ENCODE peak calls at places on chromosomes 3 and 15, in nine cellular contexts. W, X, F, M, S, N, G, B and R are unnamed samples.

GRCh38 chr3:39105687-39106063 is 1.8 kb downstream of the GORASP1 start:
- DNase-seq in M (no peak), G (no peak), X (no peak), S (no peak), B (no peak), N (no peak), W (no peak), F (no peak), R (no peak)

GRCh38 chr3:192514081-192514753 is 213.1 kb downstream of the FGF12 start:
- DNase-seq in F (no peak), M (no peak), B (no peak), N (peak), X (no peak), S (no peak), W (peak), G (no peak), R (no peak)

GRCh38 chr15:39403674-39404117 is 177.2 kb upstream of the THBS1 start:
- DNase-seq in W (peak), M (no peak), B (no peak), S (no peak), F (no peak), G (peak), X (no peak), N (peak), R (peak)

GRCh38 chr3:70308760-70309159 is 3.7 kb downstream of the MDFIC2 start:
- DNase-seq in X (no peak), M (no peak), N (no peak), S (no peak), G (no peak), F (no peak), W (no peak), B (no peak), R (no peak)

GRCh38 chr15:69398541-69398940 is 15.6 kb upstream of the KIF23 start:
- DNase-seq in X (no peak), S (peak), W (no peak), F (no peak), G (peak), N (no peak), B (no peak), M (no peak), R (no peak)

GRCh38 chr3:17894434-17895060 is 152.1 kb upstream of the TBC1D5 start:
- DNase-seq in B (no peak), F (no peak), G (peak), N (no peak), X (peak), W (peak), M (peak), S (peak), R (no peak)

GRCh38 chr15:33013827-33014445 is 180.6 kb downstream of the FMN1 start:
- DNase-seq in W (no peak), M (no peak), N (no peak), F (no peak), S (no peak), B (no peak), X (no peak), G (peak), R (no peak)

GRCh38 chr3:53411371-53411770 is 64.0 kb upstream of the DCP1A start:
- DNase-seq in W (no peak), S (no peak), G (no peak), F (no peak), X (no peak), M (no peak), N (no peak), B (no peak), R (no peak)

GRCh38 chr3:133410191-133410892 is 10.5 kb downstream of the BFSP2 start:
- DNase-seq in F (no peak), X (no peak), B (no peak), G (no peak), M (no peak), W (no peak), N (no peak), S (no peak), R (no peak)

GRCh38 chr3:167078070-167078622 is 302.0 kb downstream of the ZBBX start:
- DNase-seq in W (no peak), F (no peak), X (no peak), S (no peak), G (no peak), M (no peak), B (no peak), N (peak), R (no peak)

GRCh38 chr3:84836961-84837360 is 121.8 kb upstream of the CADM2 start:
- DNase-seq in G (no peak), B (no peak), X (no peak), M (no peak), F (no peak), N (peak), S (peak), W (peak), R (no peak)

GRCh38 chr3:44326035-44326434 is 12.5 kb upstream of the TCAIM start:
- DNase-seq in S (peak), G (peak), W (no peak), F (no peak), M (no peak), N (no peak), B (no peak), X (no peak), R (no peak)

GRCh38 chr3:41163399-41163798 is 35.9 kb upstream of the CTNNB1 start:
- DNase-seq in W (no peak), X (no peak), S (no peak), M (no peak), B (no peak), N (no peak), G (no peak), F (no peak), R (no peak)

GRCh38 chr3:17339233-17339632 is 403.2 kb downstream of the TBC1D5 start:
- DNase-seq in W (no peak), B (no peak), N (no peak), S (no peak), F (no peak), X (no peak), M (no peak), G (no peak), R (no peak)

GRCh38 chr3:197154-197855 is 742 bp downstream of the CHL1 start:
- DNase-seq in X (no peak), S (no peak), F (no peak), N (no peak), M (no peak), B (peak), W (peak), G (no peak), R (no peak)

GRCh38 chr15:91158415-91159394 is 58.6 kb downstream of the SV2B start:
- DNase-seq in G (no peak), S (no peak), X (no peak), M (no peak), B (no peak), F (no peak), W (no peak), N (peak), R (no peak)

GRCh38 chr3:54817628-54818027 is 110.2 kb downstream of the LRTM1 start:
- DNase-seq in G (no peak), S (no peak), N (no peak), B (no peak), W (no peak), F (peak), M (no peak), X (no peak), R (no peak)

GRCh38 chr3:196207833-196208607 is 3.2 kb downstream of the ZDHHC19 start:
- DNase-seq in G (no peak), B (peak), M (no peak), X (peak), W (no peak), N (no peak), S (peak), F (no peak), R (no peak)

GRCh38 chr3:82093641-82094040 is 332.2 kb upstream of the GBE1 start:
- DNase-seq in W (no peak), M (no peak), N (no peak), G (no peak), X (no peak), B (no peak), S (no peak), F (no peak), R (no peak)

GRCh38 chr3:18086078-18086477 is 339.1 kb downstream of the SATB1 start:
- DNase-seq in W (no peak), G (no peak), X (peak), F (no peak), S (no peak), N (no peak), B (no peak), M (no peak), R (peak)

GRCh38 chr3:195042741-195043611 is 228.0 kb downstream of the XXYLT1 start:
- DNase-seq in X (no peak), B (no peak), M (no peak), F (no peak), G (no peak), S (no peak), N (no peak), W (no peak), R (no peak)

GRCh38 chr3:30397030-30397429 is 209.4 kb upstream of the TGFBR2 start:
- DNase-seq in F (no peak), S (no peak), W (no peak), B (no peak), N (no peak), M (no peak), G (no peak), X (no peak), R (no peak)

GRCh38 chr3:189530822-189531221 is 100.4 kb upstream of the TP63 start:
- DNase-seq in B (no peak), X (peak), F (no peak), W (no peak), M (no peak), S (peak), N (no peak), G (no peak), R (no peak)

GRCh38 chr3:69882560-69882959 is 117.0 kb upstream of the SAMMSON start:
- DNase-seq in M (no peak), G (no peak), S (no peak), B (no peak), X (no peak), F (no peak), W (no peak), N (no peak), R (no peak)

GRCh38 chr3:175397407-175397806 is 538.3 kb downstream of the NAALADL2 start:
- DNase-seq in F (no peak), G (no peak), B (no peak), N (no peak), S (no peak), W (no peak), X (no peak), M (no peak), R (no peak)

GRCh38 chr15:70062321-70062956 is 35.3 kb downstream of the TLE3 start:
- DNase-seq in F (peak), X (no peak), G (no peak), B (peak), M (no peak), S (no peak), W (peak), N (peak), R (peak)

GRCh38 chr15:83818591-83818990 is 164.7 kb downstream of the ADAMTSL3 start:
- DNase-seq in G (no peak), B (no peak), W (no peak), F (no peak), X (no peak), M (no peak), S (no peak), N (no peak), R (no peak)

GRCh38 chr15:79923068-79923514 is 26.3 kb upstream of the MTHFS start:
- DNase-seq in G (peak), F (peak), W (peak), B (peak), N (peak), X (peak), M (no peak), S (peak), R (peak)

GRCh38 chr3:1195922-1196321 is 103.1 kb downstream of the CNTN6 start:
- DNase-seq in S (no peak), F (peak), N (no peak), W (no peak), X (no peak), G (no peak), B (no peak), M (no peak), R (no peak)

GRCh38 chr3:157785071-157785826 is 282.0 kb upstream of the VEPH1 start:
- DNase-seq in N (no peak), W (no peak), S (no peak), X (no peak), F (peak), B (no peak), M (no peak), G (peak), R (no peak)

GRCh38 chr3:192726386-192726785 is 955 bp downstream of the FGF12 start:
- DNase-seq in F (no peak), N (no peak), X (no peak), S (no peak), W (no peak), B (no peak), M (no peak), G (no peak), R (no peak)

GRCh38 chr15:72180771-72181324 is 16.7 kb downstream of the GRAMD2A start:
- DNase-seq in X (no peak), G (no peak), W (no peak), S (no peak), F (no peak), B (no peak), M (no peak), N (no peak), R (no peak)

GRCh38 chr15:41423979-41424659 is 7.2 kb downstream of the RTF1 start:
- DNase-seq in F (no peak), M (no peak), G (no peak), B (no peak), W (no peak), N (no peak), X (no peak), S (no peak), R (no peak)

GRCh38 chr3:169952045-169952444 is 14.6 kb upstream of the SEC62 start:
- DNase-seq in M (peak), G (peak), X (no peak), F (no peak), W (no peak), N (no peak), B (no peak), S (no peak), R (no peak)

GRCh38 chr15:74245342-74245931 is 9.3 kb downstream of the CCDC33 start:
- DNase-seq in F (no peak), S (no peak), N (peak), M (no peak), G (no peak), W (peak), B (no peak), X (peak), R (peak)

GRCh38 chr3:35849496-35849895 is 210.2 kb downstream of the ARPP21 start:
- DNase-seq in N (no peak), W (no peak), G (no peak), X (no peak), B (no peak), M (no peak), F (no peak), S (no peak), R (no peak)